ENCODE peak calls at places on chromosomes 7 and 10, in nine cellular contexts. M, Z, D, U, P, H, S, F and T are unnamed samples.

GRCh38 chr7:95526128-95526738 is 40.5 kb downstream of the ASB4 start:
- DNase-seq in M (no peak), Z (no peak), D (no peak), U (no peak), P (no peak), H (no peak), S (no peak), F (no peak), T (no peak)

GRCh38 chr7:134926396-134926795 is 59.9 kb upstream of the AGBL3 start:
- DNase-seq in M (no peak), Z (no peak), D (no peak), U (no peak), P (no peak), H (no peak), S (no peak), F (no peak), T (no peak)

GRCh38 chr7:102468416-102469350 is 3.9 kb downstream of the LRWD1 start:
- DNase-seq in M (no peak), Z (no peak), D (no peak), U (peak), P (no peak), H (no peak), S (no peak), F (no peak), T (no peak)

GRCh38 chr10:60572511-60573194 is 183.0 kb upstream of the ANK3 start:
- DNase-seq in M (no peak), Z (peak), D (no peak), U (no peak), P (peak), H (peak), S (no peak), F (no peak), T (no peak)

GRCh38 chr7:80771523-80771922 is 133.1 kb downstream of the CD36 start:
- DNase-seq in M (no peak), Z (no peak), D (no peak), U (no peak), P (no peak), H (no peak), S (no peak), F (no peak), T (no peak)

GRCh38 chr10:100014129-100014762 is 4.5 kb upstream of the DNMBP start:
- DNase-seq in M (no peak), Z (no peak), D (no peak), U (no peak), P (no peak), H (no peak), S (no peak), F (no peak), T (no peak)

GRCh38 chr10:86231796-86232560 is 134.6 kb downstream of the GRID1 start:
- DNase-seq in M (no peak), Z (no peak), D (no peak), U (no peak), P (no peak), H (no peak), S (no peak), F (no peak), T (no peak)

GRCh38 chr7:155524018-155524556 is 22.3 kb downstream of the CNPY1 start:
- DNase-seq in M (no peak), Z (no peak), D (no peak), U (no peak), P (no peak), H (no peak), S (no peak), F (no peak), T (no peak)

GRCh38 chr10:36801660-36802059 is 323.7 kb upstream of the ANKRD30A start:
- DNase-seq in M (no peak), Z (no peak), D (no peak), U (no peak), P (no peak), H (no peak), S (no peak), F (no peak), T (no peak)

GRCh38 chr10:93390691-93391090 is 91.4 kb downstream of the MYOF start:
- DNase-seq in M (no peak), Z (no peak), D (no peak), U (no peak), P (no peak), H (peak), S (no peak), F (no peak), T (no peak)

GRCh38 chr7:22094413-22095304 is 149.0 kb upstream of the CDCA7L start:
- DNase-seq in M (no peak), Z (no peak), D (no peak), U (no peak), P (no peak), H (peak), S (no peak), F (no peak), T (no peak)

GRCh38 chr10:125231116-125231812 is 70.9 kb upstream of the CTBP2 start:
- DNase-seq in M (no peak), Z (peak), D (no peak), U (no peak), P (no peak), H (peak), S (no peak), F (no peak), T (no peak)

GRCh38 chr10:21920633-21921032 is 82.9 kb downstream of the DNAJC1 start:
- DNase-seq in M (no peak), Z (no peak), D (no peak), U (no peak), P (no peak), H (no peak), S (no peak), F (no peak), T (no peak)

GRCh38 chr10:46536171-46536570 is 20.3 kb downstream of the GPRIN2 start:
- DNase-seq in M (no peak), Z (no peak), D (no peak), U (no peak), P (peak), H (no peak), S (no peak), F (no peak), T (no peak)

GRCh38 chr10:114285961-114286441 is 46.9 kb downstream of the VWA2 start:
- DNase-seq in M (no peak), Z (no peak), D (no peak), U (no peak), P (no peak), H (no peak), S (no peak), F (no peak), T (no peak)